ENCODE peak calls at places on chromosomes 13 and 19, in six cellular contexts. C is heart left ventricle, Y is pancreas, T is body of pancreas, R is heart right ventricle, U is MM.1S. Q is an unnamed sample.

GRCh38 chr13:47463726-47464125 is 537.3 kb downstream of the SUCLA2 start:
- DNase-seq in C (no peak), Y (no peak), T (no peak), U (no peak), R (no peak), Q (no peak)

GRCh38 chr13:112007191-112007590 is 59.8 kb upstream of the SOX1 start:
- DNase-seq in Y (no peak), T (no peak), U (no peak), R (no peak), C (no peak), Q (no peak)

GRCh38 chr19:38869836-38870607 is 8.1 kb downstream of the RINL start:
- DNase-seq in T (peak; percentile 92), R (peak; percentile 88), C (peak; percentile 94), Y (peak; percentile 83), U (peak; percentile 52), Q (peak; percentile 89)

GRCh38 chr13:35617420-35617819 is 140.9 kb upstream of the MAB21L1 start:
- DNase-seq in R (no peak), U (no peak), T (no peak), Y (no peak), C (no peak), Q (no peak)

GRCh38 chr19:34232566-34233481 is 21.5 kb upstream of the GARRE1 start:
- DNase-seq in C (peak; percentile 81), T (peak; percentile 56), R (peak; percentile 57), Y (peak; percentile 40), U (no peak), Q (peak; percentile 68)

GRCh38 chr13:87123987-87124784 is 547.0 kb upstream of the SLITRK5 start:
- DNase-seq in C (no peak), T (no peak), U (no peak), Y (no peak), R (peak; percentile 15), Q (no peak)

GRCh38 chr19:9140159-9140874 is at the start of gene ZNF317:
- DNase-seq in R (peak; percentile 88), U (peak; percentile 95), T (peak; percentile 95), Y (peak; percentile 94), C (peak; percentile 92), Q (peak; percentile 96)

GRCh38 chr13:71285700-71286099 is 581.3 kb downstream of the DACH1 start:
- DNase-seq in Y (no peak), U (no peak), R (no peak), T (peak; percentile 10), C (no peak), Q (no peak)

GRCh38 chr19:47094557-47095517 is 18.7 kb downstream of the ZC3H4 start:
- DNase-seq in T (peak; percentile 69), R (no peak), U (no peak), C (peak; percentile 49), Y (peak; percentile 59), Q (no peak)

GRCh38 chr19:7507884-7508283 is 8.0 kb upstream of the ZNF358 start:
- DNase-seq in R (peak; percentile 67), T (peak; percentile 68), Y (peak; percentile 59), U (peak; percentile 31), C (no peak), Q (peak; percentile 95)

GRCh38 chr13:98142427-98143156 is at the start of gene FARP1:
- DNase-seq in C (peak; percentile 84), T (peak; percentile 90), Y (peak; percentile 81), U (peak; percentile 84), R (peak; percentile 79), Q (peak; percentile 77)

GRCh38 chr13:110332750-110333149 is 25.7 kb downstream of the COL4A2 start:
- DNase-seq in Y (no peak), R (no peak), U (no peak), T (no peak), C (no peak), Q (no peak)

GRCh38 chr13:25848822-25849740 is 202.7 kb downstream of the SHISA2 start:
- DNase-seq in R (no peak), Y (no peak), U (no peak), C (no peak), T (no peak), Q (no peak)

GRCh38 chr19:8126008-8126407 is 23.4 kb downstream of the FBN3 start:
- DNase-seq in R (no peak), T (no peak), U (no peak), Y (no peak), C (no peak), Q (no peak)

GRCh38 chr13:59906413-59907027 is 257.2 kb downstream of the DIAPH3 start:
- DNase-seq in U (peak; percentile 19), R (no peak), T (no peak), C (no peak), Y (no peak), Q (no peak)

GRCh38 chr19:38268539-38268938 is 4.2 kb downstream of the SPINT2 start:
- DNase-seq in C (no peak), R (no peak), Y (no peak), U (no peak), T (peak; percentile 58), Q (no peak)

GRCh38 chr13:44188257-44188656 is 185.4 kb upstream of the SERP2 start:
- DNase-seq in U (no peak), R (no peak), T (no peak), Y (no peak), C (no peak), Q (no peak)

GRCh38 chr19:6264077-6264445 is 15.7 kb downstream of the MLLT1 start:
- DNase-seq in Y (no peak), T (no peak), R (no peak), C (no peak), U (no peak), Q (no peak)

GRCh38 chr19:12834976-12835757 is 788 bp upstream of the RTBDN start:
- DNase-seq in Y (no peak), T (peak; percentile 51), C (no peak), U (no peak), R (peak; percentile 19), Q (peak; percentile 52)

GRCh38 chr19:55373993-55374757 is 2.5 kb upstream of the TMEM190 start:
- DNase-seq in U (no peak), Y (no peak), R (no peak), C (no peak), T (no peak), Q (no peak)

DNA sequence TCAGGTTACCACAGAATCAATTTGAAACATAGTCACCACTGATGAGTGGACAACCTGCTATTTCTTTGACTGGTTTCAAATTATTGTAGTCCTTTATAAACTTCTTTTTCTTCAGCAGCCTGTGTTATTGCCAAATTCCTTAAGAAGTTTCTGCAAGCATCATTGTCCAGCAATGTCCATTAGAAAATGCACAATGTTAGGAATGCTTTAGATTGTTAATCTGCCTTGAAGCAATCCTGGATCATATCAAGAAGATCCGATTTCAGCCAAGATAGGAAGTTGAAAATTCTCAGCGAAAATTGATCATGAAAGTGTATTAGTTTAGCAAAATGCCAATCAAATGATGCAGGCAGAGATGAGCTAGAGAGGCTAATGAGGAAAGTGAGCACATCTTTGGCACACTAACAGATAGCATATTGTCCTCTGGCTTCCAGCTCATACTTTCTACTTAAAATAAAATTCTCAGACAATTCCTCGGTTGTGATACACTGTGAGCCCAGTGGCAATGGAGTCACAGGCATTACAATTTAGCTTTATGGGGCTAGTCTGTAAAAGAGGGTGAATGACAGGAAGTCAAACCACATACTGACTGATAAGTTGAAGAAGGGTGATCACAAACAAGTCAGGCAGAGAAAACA is 270.5 kb downstream of the SLITRK6 start:
- DNase-seq in Y (no peak), T (no peak), U (no peak), C (no peak), R (no peak), Q (no peak)
- H3K4me3 ChIP-seq in Y (no peak overlapping the region), T (no peak overlapping the region), U (no peak overlapping the region), C (no peak overlapping the region), R (no peak overlapping the region), Q (no peak overlapping the region)

GRCh38 chr13:46178143-46178542 is 3.8 kb downstream of the LCP1 start:
- DNase-seq in R (no peak), T (no peak), C (no peak), Y (peak; percentile 24), U (no peak), Q (no peak)
- H3K4me1 ChIP-seq in R (peaks cover 3% of the 10 kb centered on the region), T (no peaks in the 10 kb centered on the region), C (no peaks in the 10 kb centered on the region), Y (no peaks in the 10 kb centered on the region), U (peaks cover 37% of the 10 kb centered on the region), Q (no peaks in the 10 kb centered on the region)

GRCh38 chr19:45469835-45470146 is 2.0 kb downstream of the FOSB start:
- DNase-seq in Y (no peak), R (no peak), C (no peak), T (no peak), U (peak; percentile 85), Q (no peak)

GRCh38 chr19:45471866-45472556 is 4.2 kb downstream of the FOSB start:
- DNase-seq in Y (no peak), C (no peak), U (no peak), T (no peak), R (no peak), Q (no peak)

GRCh38 chr19:45469132-45469834 is 1.5 kb downstream of the FOSB start:
- DNase-seq in T (peak; percentile 95), Y (peak; percentile 89), U (peak; percentile 96), C (peak; percentile 97), R (peak; percentile 94), Q (peak; percentile 93)

GRCh38 chr19:45471116-45471865 is 3.5 kb downstream of the FOSB start:
- DNase-seq in Y (no peak), C (no peak), R (no peak), T (peak; percentile 30), U (no peak), Q (no peak)

DNA sequence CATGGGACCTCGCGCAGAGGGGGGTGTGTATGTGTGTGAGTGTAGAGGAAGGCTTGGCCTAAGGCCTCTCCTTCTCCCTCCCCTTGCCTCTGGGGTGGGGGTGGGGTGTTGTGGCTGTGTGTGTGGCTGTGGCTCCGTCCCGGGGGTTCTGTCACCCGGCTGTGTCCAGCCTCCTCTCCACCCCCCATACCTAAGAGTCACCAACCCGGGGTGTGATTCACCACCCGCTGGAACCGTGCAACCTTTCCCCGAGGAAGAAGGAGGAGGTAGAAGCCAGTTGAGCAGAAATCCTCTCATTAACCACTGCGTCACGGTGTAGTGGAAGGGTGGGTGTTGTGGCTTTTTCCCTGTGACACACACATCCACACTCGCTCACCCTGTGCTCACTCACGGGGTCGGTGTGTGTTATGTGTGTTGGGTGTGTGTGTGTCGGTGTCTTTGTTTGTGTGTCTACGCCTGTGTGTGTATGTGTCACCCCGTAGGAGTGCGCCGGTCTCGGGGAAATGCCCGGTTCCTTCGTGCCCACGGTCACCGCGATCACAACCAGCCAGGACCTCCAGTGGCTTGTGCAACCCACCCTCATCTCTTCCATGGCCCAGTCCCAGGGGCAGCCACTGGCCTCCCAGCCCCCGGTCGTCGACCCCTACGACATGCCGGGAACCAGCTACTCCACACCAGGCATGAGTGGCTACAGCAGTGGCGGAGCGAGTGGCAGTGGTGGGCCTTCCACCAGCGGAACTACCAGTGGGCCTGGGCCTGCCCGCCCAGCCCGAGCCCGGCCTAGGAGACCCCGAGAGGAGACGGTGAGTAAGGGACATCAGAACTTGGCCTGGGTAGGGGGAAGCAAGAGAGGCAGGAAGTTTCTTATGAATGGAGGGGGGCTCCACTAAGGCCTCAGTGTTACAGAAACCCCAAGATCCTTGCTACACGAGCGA is 2.6 kb downstream of the FOSB start:
- DNase-seq in U (no peak), C (no peak), Y (peak; percentile 48), R (no peak), T (peak; percentile 35), Q (peak; percentile 82)
- TF ChIP-seq CTCF in U (no peak), C (no peak), Y (no peak), R (no peak), T (no peak), Q (no peak)

GRCh38 chr13:45799451-45799850 is 52.1 kb downstream of the SIAH3 start:
- DNase-seq in U (no peak), R (peak; percentile 44), Y (no peak), C (no peak), T (no peak), Q (no peak)

GRCh38 chr13:45798851-45799250 is 52.7 kb downstream of the SIAH3 start:
- DNase-seq in U (no peak), R (no peak), C (no peak), Y (no peak), T (no peak), Q (no peak)

GRCh38 chr13:45792827-45793303 is 58.7 kb downstream of the SIAH3 start:
- DNase-seq in U (peak; percentile 27), R (no peak), T (no peak), C (no peak), Y (no peak), Q (no peak)

GRCh38 chr13:45796421-45796960 is 55.1 kb downstream of the SIAH3 start:
- DNase-seq in T (no peak), U (no peak), R (no peak), C (no peak), Y (no peak), Q (no peak)
- H3K4me3 ChIP-seq in T (no peak overlapping the region), U (no peak overlapping the region), R (no peak overlapping the region), C (no peak overlapping the region), Y (no peak overlapping the region), Q (no peak overlapping the region)

Q was measured in adrenal gland.